ENCODE peak calls at places on chromosomes 5 and 9, in nine cellular contexts. X, C, Q, U, L, E, H, V and S are unnamed samples. For H3K9me3, the result is how much of the 10 kb centered on the place peaks cover.

GRCh38 chr5:75584641-75585040 is 26.6 kb upstream of the ANKDD1B start:
- DNase-seq in X (no peak), C (no peak), Q (no peak), U (no peak), L (no peak), E (no peak), H (no peak), V (no peak), S (no peak)

GRCh38 chr5:14400085-14400484 is 181.5 kb upstream of the OTULINL start:
- DNase-seq in X (no peak), C (peak), Q (no peak), U (no peak), L (no peak), E (no peak), H (no peak), V (no peak), S (no peak)

GRCh38 chr9:71676460-71676859 is 91.9 kb downstream of the CEMIP2 start:
- DNase-seq in X (no peak), C (no peak), Q (no peak), U (no peak), L (no peak), E (no peak), H (no peak), V (no peak), S (no peak)

GRCh38 chr5:3187846-3188425 is 407.7 kb upstream of the IRX1 start:
- DNase-seq in X (no peak), C (no peak), Q (no peak), U (no peak), L (no peak), E (no peak), H (no peak), V (no peak), S (peak)

GRCh38 chr9:134112561-134112960 is 23.3 kb upstream of the WDR5 start:
- DNase-seq in X (no peak), C (no peak), Q (no peak), U (no peak), L (no peak), E (no peak), H (no peak), V (no peak), S (no peak)

GRCh38 chr5:168377525-168377924 is 86.1 kb downstream of the WWC1 start:
- DNase-seq in X (no peak), C (no peak), Q (no peak), U (no peak), L (no peak), E (no peak), H (no peak), V (no peak), S (no peak)

GRCh38 chr5:94524841-94525697 is 93.3 kb downstream of the KIAA0825 start:
- DNase-seq in X (no peak), C (peak), Q (no peak), U (no peak), L (no peak), E (peak), H (peak), V (peak), S (no peak)

GRCh38 chr5:122493776-122494518 is 181.9 kb downstream of the SNCAIP start:
- DNase-seq in X (no peak), C (no peak), Q (no peak), U (no peak), L (no peak), E (no peak), H (no peak), V (no peak), S (no peak)

GRCh38 chr9:129374651-129375050 is 196.6 kb upstream of the IER5L start:
- DNase-seq in X (no peak), C (no peak), Q (no peak), U (no peak), L (no peak), E (no peak), H (no peak), V (no peak), S (no peak)

GRCh38 chr5:83387041-83387440 is 84.5 kb upstream of the VCAN start:
- DNase-seq in X (no peak), C (peak), Q (no peak), U (no peak), L (no peak), E (no peak), H (peak), V (no peak), S (no peak)

GRCh38 chr5:151267481-151268275 is 14.7 kb downstream of the GM2A start:
- DNase-seq in X (no peak), C (no peak), Q (no peak), U (no peak), L (no peak), E (no peak), H (no peak), V (no peak), S (no peak)

GRCh38 chr9:16869140-16869903 is 1.1 kb downstream of the BNC2 start:
- DNase-seq in X (peak), C (peak), Q (peak), U (no peak), L (no peak), E (no peak), H (peak), V (no peak), S (no peak)

GRCh38 chr5:171588790-171589189 is 169.3 kb downstream of the FGF18 start:
- DNase-seq in X (no peak), C (no peak), Q (no peak), U (no peak), L (no peak), E (no peak), H (no peak), V (no peak), S (no peak)

GRCh38 chr5:78779771-78780616 is 131.4 kb upstream of the LHFPL2 start:
- DNase-seq in X (peak), C (peak), Q (no peak), U (no peak), L (no peak), E (no peak), H (no peak), V (no peak), S (no peak)

GRCh38 chr9:114371343-114371985 is 16.3 kb downstream of the AKNA start:
- DNase-seq in X (no peak), C (no peak), Q (no peak), U (no peak), L (no peak), E (no peak), H (no peak), V (no peak), S (no peak)

GRCh38 chr5:97266576-97266975 is 83.5 kb upstream of the RIOK2 start:
- DNase-seq in X (no peak), C (peak), Q (no peak), U (no peak), L (peak), E (no peak), H (no peak), V (no peak), S (no peak)

GRCh38 chr5:7208911-7209310 is 187.0 kb upstream of the ADCY2 start:
- DNase-seq in X (no peak), C (no peak), Q (peak), U (no peak), L (no peak), E (no peak), H (no peak), V (no peak), S (no peak)

GRCh38 chr5:173923236-173924104 is 35.3 kb downstream of the CPEB4 start:
- DNase-seq in X (no peak), C (peak), Q (no peak), U (no peak), L (no peak), E (peak), H (no peak), V (no peak), S (no peak)

GRCh38 chr5:115751176-115751575 is 65.3 kb downstream of the CDO1 start:
- DNase-seq in X (no peak), C (no peak), Q (no peak), U (no peak), L (no peak), E (no peak), H (no peak), V (no peak), S (no peak)

GRCh38 chr5:124461110-124461509 is 285.3 kb downstream of the ZNF608 start:
- DNase-seq in X (no peak), C (no peak), Q (no peak), U (no peak), L (no peak), E (no peak), H (no peak), V (no peak), S (no peak)

GRCh38 chr9:132011896-132012295 is 67.8 kb downstream of the MED27 start:
- DNase-seq in X (no peak), C (no peak), Q (no peak), U (no peak), L (no peak), E (peak), H (no peak), V (no peak), S (no peak)

GRCh38 chr9:133960568-133961129 is 31.5 kb downstream of the VAV2 start:
- DNase-seq in X (no peak), C (no peak), Q (no peak), U (no peak), L (no peak), E (no peak), H (no peak), V (no peak), S (peak)

GRCh38 chr5:112366987-112367386 is 52.1 kb downstream of the EPB41L4A start:
- DNase-seq in X (no peak), C (no peak), Q (no peak), U (no peak), L (no peak), E (peak), H (peak), V (peak), S (no peak)

DNA sequence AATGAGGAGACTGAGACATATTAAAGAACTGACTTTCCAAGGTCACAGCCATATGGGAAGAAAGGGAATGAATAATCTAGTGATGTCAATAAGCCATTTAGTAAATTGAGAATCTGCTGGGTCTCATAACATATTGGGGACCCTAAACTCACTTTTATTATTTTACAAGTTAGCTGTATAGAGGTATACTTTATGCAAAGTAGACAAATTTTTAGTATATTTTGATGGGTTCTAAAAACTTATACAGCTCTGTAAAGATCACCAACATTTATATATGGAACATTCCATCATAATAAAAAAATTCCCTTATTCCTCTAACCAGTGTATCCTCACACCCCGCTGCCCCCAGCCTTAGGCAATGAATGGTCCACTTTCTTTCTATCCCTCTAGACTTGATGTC is 35.7 kb upstream of the ZNF510 start:
- DNase-seq in X (no peak), C (no peak), Q (no peak), U (no peak), L (no peak), E (no peak), H (no peak), V (no peak), S (no peak)
- H3K9me3 ChIP-seq in X (under half), C (under half), Q (half or more), U (under half), L (half or more), E (under half), H (under half), V (half or more), S (half or more)

GRCh38 chr5:32339198-32339597 is 26.5 kb upstream of the MTMR12 start:
- DNase-seq in X (no peak), C (peak), Q (no peak), U (no peak), L (no peak), E (peak), H (no peak), V (no peak), S (no peak)

GRCh38 chr5:32343058-32343672 is 30.4 kb upstream of the MTMR12 start:
- DNase-seq in X (no peak), C (no peak), Q (no peak), U (no peak), L (no peak), E (no peak), H (no peak), V (peak), S (no peak)

GRCh38 chr5:32342656-32343055 is 29.9 kb upstream of the MTMR12 start:
- DNase-seq in X (no peak), C (no peak), Q (no peak), U (no peak), L (no peak), E (no peak), H (no peak), V (no peak), S (no peak)

GRCh38 chr5:32339878-32340277 is 27.1 kb upstream of the MTMR12 start:
- DNase-seq in X (no peak), C (no peak), Q (no peak), U (no peak), L (no peak), E (peak), H (no peak), V (no peak), S (no peak)
- H3K9me3 ChIP-seq in X (under half), C (under half), Q (under half), U (under half), L (under half), E (under half), H (under half), V (half or more), S (under half)

GRCh38 chr9:2777454-2777853 is 60.1 kb downstream of the KCNV2 start:
- DNase-seq in X (no peak), C (no peak), Q (no peak), U (no peak), L (no peak), E (no peak), H (no peak), V (no peak), S (no peak)
- H3K9me3 ChIP-seq in X (under half), C (under half), Q (under half), U (under half), L (half or more), E (under half), H (under half), V (under half), S (under half)

GRCh38 chr5:178464431-178465048 is 125.7 kb downstream of the COL23A1 start:
- DNase-seq in X (no peak), C (no peak), Q (no peak), U (no peak), L (no peak), E (no peak), H (no peak), V (no peak), S (no peak)
- H3K9me3 ChIP-seq in X (under half), C (under half), Q (under half), U (under half), L (under half), E (under half), H (under half), V (under half), S (under half)

GRCh38 chr5:179307931-179308471 is 37.3 kb downstream of the ADAMTS2 start:
- DNase-seq in X (no peak), C (no peak), Q (no peak), U (no peak), L (no peak), E (no peak), H (no peak), V (no peak), S (peak)
- H3K9me3 ChIP-seq in X (under half), C (under half), Q (under half), U (under half), L (under half), E (under half), H (under half), V (under half), S (under half)

DNA sequence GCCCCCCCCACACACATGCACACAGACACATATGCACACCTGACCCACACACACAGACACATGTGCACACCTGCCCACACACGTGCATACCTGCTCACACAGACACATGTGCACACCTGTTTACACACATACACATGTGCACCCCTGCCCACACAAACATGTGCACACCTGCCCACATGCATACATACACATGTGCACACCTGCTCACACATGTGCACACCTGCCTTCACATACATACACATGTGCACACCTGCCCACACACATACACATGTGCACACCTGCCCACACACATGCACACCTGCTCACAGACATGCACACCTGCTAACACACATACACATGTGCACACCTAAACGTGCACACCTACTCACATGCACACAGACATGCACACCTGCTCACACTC is 147.0 kb upstream of the FOXD4L5 start:
- DNase-seq in X (no peak), C (no peak), Q (no peak), U (no peak), L (no peak), E (no peak), H (no peak), V (no peak), S (no peak)
- H3K9me3 ChIP-seq in X (under half), C (under half), Q (under half), U (under half), L (under half), E (under half), H (under half), V (under half), S (half or more)